ENCODE peak calls at places on chromosomes 7 and 10, in seven cellular contexts. Y is stimulated activated CD4-positive, alpha-beta T cell treated with anti-CD3 and anti-CD28 coated beads, Interleukin-4, amount 100 ng/mL, for 1 hour; I is MCF 10A; E is A549; U is memory B cell; F is GM23338; S is NCI-H1694 treated with DMSO at 0.1 percent for 48 hours. H is an unnamed sample.

GRCh38 chr7:100888529-100888987 is 957 bp downstream of the UFSP1 start:
- DNase-seq in Y (no peak), S (no peak), U (no peak), I (no peak), F (no peak), E (no peak), H (no peak)

GRCh38 chr7:135392701-135393100 is 117.2 kb downstream of the CNOT4 start:
- DNase-seq in E (no peak), F (no peak), I (no peak), S (no peak), Y (no peak), U (no peak), H (no peak)

GRCh38 chr7:100983451-100984187 is 14.3 kb downstream of the MUC12 start:
- DNase-seq in S (no peak), E (no peak), I (peak; percentile 11), U (no peak), Y (no peak), F (no peak), H (no peak)

GRCh38 chr7:44631458-44632115 is 25.2 kb downstream of the OGDH start:
- DNase-seq in I (no peak), S (no peak), F (no peak), Y (no peak), E (no peak), U (no peak), H (no peak)

GRCh38 chr10:132027423-132027983 is 38.2 kb upstream of the JAKMIP3 start:
- DNase-seq in S (no peak), E (no peak), U (no peak), F (no peak), Y (no peak), I (no peak), H (no peak)

GRCh38 chr10:8055420-8056349 is 1.2 kb downstream of the GATA3 start:
- DNase-seq in I (peak; percentile 59), F (peak; percentile 64), Y (peak; percentile 43), E (no peak), U (peak; percentile 35), S (no peak), H (no peak)

GRCh38 chr10:90226526-90226925 is 525.1 kb downstream of the KIF20B start:
- DNase-seq in F (no peak), E (no peak), S (no peak), U (no peak), I (no peak), Y (no peak), H (no peak)

GRCh38 chr7:7768977-7769376 is 50.6 kb upstream of the RPA3 start:
- DNase-seq in S (no peak), Y (no peak), F (no peak), I (no peak), E (no peak), U (no peak), H (no peak)

GRCh38 chr7:116569737-116570136 is 44.9 kb downstream of the CAV1 start:
- DNase-seq in U (no peak), Y (no peak), I (peak; percentile 83), F (no peak), E (no peak), S (no peak), H (no peak)

GRCh38 chr10:67903581-67903980 is 19.1 kb downstream of the SIRT1 start:
- DNase-seq in Y (no peak), I (no peak), U (no peak), F (no peak), E (no peak), S (no peak), H (no peak)

GRCh38 chr10:114174462-114175190 is 623 bp upstream of the CCDC186 start:
- DNase-seq in Y (no peak), U (no peak), I (peak; percentile 87), E (peak; percentile 28), F (peak; percentile 45), S (no peak), H (peak; percentile 55)